ENCODE peak calls at places on chromosome 15, in ten cellular contexts. N is pancreas; S is heart right ventricle; J is CD8-positive, alpha-beta memory T cell; L is lower lobe of right lung; D is H1; O is heart left ventricle; U is IMR-90; Z is astrocyte; H is transverse colon. C is an unnamed sample.

GRCh38 chr15:82904574-82904973 is 47.9 kb downstream of the HOMER2 start:
- DNase-seq in N (no peak), S (no peak), U (no peak), J (no peak), H (no peak), L (no peak), D (no peak), Z (no peak), O (no peak), C (no peak)

GRCh38 chr15:37880009-37880834 is 54.2 kb upstream of the TMCO5A start:
- DNase-seq in H (no peak), L (no peak), N (no peak), J (no peak), U (peak; percentile 75), D (no peak), S (no peak), O (no peak), Z (peak; percentile 82), C (no peak)

GRCh38 chr15:25248583-25249235 is 190.1 kb downstream of the UBE3A start:
- DNase-seq in U (no peak), H (peak; percentile 2), S (no peak), D (no peak), N (no peak), O (peak; percentile 11), J (no peak), L (peak; percentile 30), Z (no peak), C (no peak)

GRCh38 chr15:73317651-73318462 is 50.9 kb downstream of the HCN4 start:
- DNase-seq in U (no peak), N (no peak), O (no peak), S (no peak), D (no peak), Z (no peak), H (no peak), L (no peak), J (no peak), C (no peak)

GRCh38 chr15:92392966-92393286 is 755 bp upstream of the ST8SIA2 start:
- DNase-seq in D (peak; percentile 52), U (no peak), Z (no peak), L (no peak), H (no peak), O (no peak), J (no peak), N (no peak), S (no peak), C (no peak)

GRCh38 chr15:76235186-76235826 is 76.0 kb downstream of the ETFA start:
- DNase-seq in D (no peak), J (peak; percentile 14), S (no peak), O (no peak), H (no peak), U (peak; percentile 53), N (no peak), Z (peak; percentile 31), L (no peak), C (no peak)

GRCh38 chr15:76871930-76872329 is 33.2 kb downstream of the SCAPER start:
- DNase-seq in L (no peak), S (no peak), N (no peak), U (no peak), H (no peak), O (no peak), Z (peak; percentile 2), J (no peak), D (no peak), C (no peak)

GRCh38 chr15:74313889-74314288 is 53.6 kb downstream of the CYP11A1 start:
- DNase-seq in O (no peak), H (no peak), L (no peak), U (no peak), S (no peak), J (no peak), Z (no peak), D (no peak), N (no peak), C (no peak)

GRCh38 chr15:84570164-84570692 is 30.6 kb upstream of the ZSCAN2 start:
- DNase-seq in N (peak; percentile 44), S (peak; percentile 70), Z (peak; percentile 6), U (no peak), D (no peak), J (peak; percentile 46), O (peak; percentile 51), L (peak; percentile 76), H (peak; percentile 76), C (peak; percentile 43)

GRCh38 chr15:63256433-63256884 is 20.9 kb upstream of the APH1B start:
- DNase-seq in L (no peak), N (no peak), S (no peak), H (no peak), Z (peak; percentile 83), J (no peak), D (no peak), U (peak; percentile 84), O (no peak), C (no peak)

GRCh38 chr15:89656116-89656815 is 999 bp upstream of the KIF7 start:
- DNase-seq in J (no peak), L (no peak), H (no peak), O (no peak), Z (peak; percentile 15), D (no peak), U (peak; percentile 27), S (no peak), N (no peak), C (no peak)

GRCh38 chr15:60614862-60615771 is 136.2 kb upstream of the ICE2 start:
- DNase-seq in O (no peak), Z (no peak), H (peak; percentile 40), U (no peak), J (no peak), N (no peak), S (no peak), L (no peak), D (no peak), C (no peak)

GRCh38 chr15:74788716-74789151 is 6.9 kb downstream of the CSK start:
- DNase-seq in H (peak; percentile 61), U (no peak), J (peak; percentile 76), N (no peak), S (no peak), L (no peak), D (no peak), O (no peak), Z (no peak), C (peak; percentile 71)

GRCh38 chr15:101044625-101045235 is 125.6 kb downstream of the LRRK1 start:
- DNase-seq in L (peak; percentile 1), J (no peak), U (no peak), Z (no peak), S (no peak), H (peak; percentile 4), D (peak; percentile 33), O (no peak), N (no peak), C (no peak)
- H3K36me3 ChIP-seq in L (peaks cover 34% of the 10 kb centered on the region), J (no peaks in the 10 kb centered on the region), U (peaks cover 16% of the 10 kb centered on the region), Z (no peaks in the 10 kb centered on the region), S (no peaks in the 10 kb centered on the region), H (no peaks in the 10 kb centered on the region), D (no peaks in the 10 kb centered on the region), O (no peaks in the 10 kb centered on the region), N (no peaks in the 10 kb centered on the region), C (no peaks in the 10 kb centered on the region)

GRCh38 chr15:28923726-28924280 is 38.0 kb downstream of the APBA2 start:
- DNase-seq in H (no peak), D (no peak), L (peak; percentile 26), Z (no peak), S (no peak), N (no peak), O (no peak), U (no peak), J (no peak), C (no peak)
- H3K4me3 ChIP-seq in H (no peak overlapping the region), D (no peak overlapping the region), L (no peak overlapping the region), Z (no peak overlapping the region), S (no peak overlapping the region), N (no peak overlapping the region), O (no peak overlapping the region), U (no peak overlapping the region), J (no peak overlapping the region), C (no peak overlapping the region)

GRCh38 chr15:31256385-31257265 is 70.0 kb upstream of the KLF13 start:
- DNase-seq in J (no peak), U (no peak), D (no peak), H (peak; percentile 20), O (no peak), L (no peak), Z (no peak), N (no peak), S (no peak), C (no peak)
- H3K27ac ChIP-seq in J (no peak overlapping the region), U (no peak overlapping the region), D (no peak overlapping the region), H (peak overlapping the region; percentile 80), O (no peak overlapping the region), L (no peak overlapping the region), Z (no peak overlapping the region), N (no peak overlapping the region), S (no peak overlapping the region), C (no peak overlapping the region)

DNA sequence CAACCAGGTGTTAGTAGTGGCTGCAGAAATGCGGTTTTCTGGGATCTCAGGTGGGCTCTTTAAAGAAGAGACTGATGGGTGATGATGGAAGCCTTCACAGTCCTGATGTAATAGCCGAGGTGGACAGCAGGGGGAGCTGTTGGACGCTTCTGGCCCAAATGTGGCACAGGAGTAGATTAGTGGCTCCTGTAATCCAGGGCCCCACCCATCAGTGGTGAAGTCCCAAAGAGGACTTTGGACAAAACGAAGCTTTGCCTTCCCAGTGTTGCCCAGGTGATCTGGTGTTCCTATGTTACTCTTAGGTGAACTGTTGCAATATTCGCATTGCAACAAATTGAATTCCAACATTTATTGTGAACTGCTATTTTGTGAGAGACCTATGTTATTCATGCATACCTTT is 31.8 kb upstream of the MYZAP start:
- DNase-seq in N (peak; percentile 69), O (peak; percentile 62), Z (no peak), J (peak; percentile 30), U (no peak), D (peak; percentile 96), H (peak; percentile 90), L (peak; percentile 71), S (peak; percentile 73), C (peak; percentile 52)
- H3K36me3 ChIP-seq in N (no peaks in the 10 kb centered on the region), O (no peaks in the 10 kb centered on the region), Z (no peaks in the 10 kb centered on the region), J (no peaks in the 10 kb centered on the region), U (no peaks in the 10 kb centered on the region), D (no peaks in the 10 kb centered on the region), H (no peaks in the 10 kb centered on the region), L (no peaks in the 10 kb centered on the region), S (no peaks in the 10 kb centered on the region), C (no peaks in the 10 kb centered on the region)

GRCh38 chr15:34796847-34797246 is 1.5 kb upstream of the ACTC1 start:
- DNase-seq in O (peak; percentile 49), Z (no peak), H (no peak), D (no peak), J (no peak), N (no peak), L (no peak), S (no peak), U (no peak), C (no peak)

GRCh38 chr15:34802371-34802770 is 7.0 kb upstream of the ACTC1 start:
- DNase-seq in S (no peak), L (no peak), U (no peak), O (no peak), H (no peak), D (no peak), Z (no peak), J (no peak), N (no peak), C (no peak)

GRCh38 chr15:34799149-34799824 is 3.9 kb upstream of the ACTC1 start:
- DNase-seq in D (peak; percentile 55), S (peak; percentile 83), L (no peak), N (peak; percentile 47), H (no peak), J (no peak), O (peak; percentile 92), Z (no peak), U (no peak), C (no peak)

GRCh38 chr15:34802803-34803395 is 7.5 kb upstream of the ACTC1 start:
- DNase-seq in H (no peak), L (no peak), J (no peak), N (no peak), Z (no peak), O (no peak), S (no peak), U (no peak), D (no peak), C (no peak)

GRCh38 chr15:34799825-34800168 is 4.4 kb upstream of the ACTC1 start:
- DNase-seq in O (no peak), L (no peak), N (no peak), D (no peak), J (no peak), H (no peak), Z (no peak), U (no peak), S (no peak), C (no peak)
- H3K4me3 ChIP-seq in O (no peak overlapping the region), L (no peak overlapping the region), N (no peak overlapping the region), D (no peak overlapping the region), J (no peak overlapping the region), H (no peak overlapping the region), Z (no peak overlapping the region), U (no peak overlapping the region), S (no peak overlapping the region), C (no peak overlapping the region)

C was measured in naive thymus-derived CD4-positive, alpha-beta T cell.